ENCODE peak calls at places on chromosomes 6 and 20, in six cellular contexts. S is endothelial cell of umbilical vein, B is WTC11, I is H1, T is A549, D is HepG2. P is an unnamed sample.

GRCh38 chr6:39016831-39017230 is 31.8 kb upstream of the GLP1R start:
- DNase-seq in S (no peak), B (no peak), I (no peak), T (no peak), D (no peak), P (no peak)

GRCh38 chr6:26309731-26310142 is 55.3 kb upstream of the BTN3A2 start:
- DNase-seq in S (no peak), B (no peak), I (no peak), T (no peak), D (peak; percentile 76), P (peak; percentile 41)

GRCh38 chr6:25359891-25360290 is 80.7 kb downstream of the CARMIL1 start:
- DNase-seq in S (no peak), B (no peak), I (no peak), T (no peak), D (no peak), P (no peak)

GRCh38 chr6:22722913-22723312 is 153.5 kb downstream of the HDGFL1 start:
- DNase-seq in S (no peak), B (no peak), I (no peak), T (no peak), D (no peak), P (no peak)

GRCh38 chr6:38806833-38807232 is 91.7 kb downstream of the DNAH8 start:
- DNase-seq in S (no peak), B (no peak), I (no peak), T (no peak), D (no peak), P (no peak)

GRCh38 chr20:63290677-63291472 is 2.1 kb upstream of the COL20A1 start:
- DNase-seq in S (peak; percentile 32), B (peak; percentile 86), I (peak; percentile 33), T (peak; percentile 75), D (peak; percentile 41), P (peak; percentile 84)

GRCh38 chr6:104326173-104327001 is 533.3 kb downstream of the HACE1 start:
- DNase-seq in S (no peak), B (no peak), I (no peak), T (no peak), D (no peak), P (no peak)

GRCh38 chr20:5156670-5157448 is 30.1 kb downstream of the CDS2 start:
- DNase-seq in S (peak; percentile 45), B (no peak), I (no peak), T (no peak), D (peak; percentile 70), P (no peak)

GRCh38 chr6:84350397-84350796 is 123.0 kb upstream of the CEP162 start:
- DNase-seq in S (no peak), B (no peak), I (no peak), T (no peak), D (peak; percentile 5), P (no peak)

GRCh38 chr6:30391240-30391639 is 46.3 kb downstream of the RPP21 start:
- DNase-seq in S (no peak), B (no peak), I (no peak), T (no peak), D (no peak), P (no peak)

DNA sequence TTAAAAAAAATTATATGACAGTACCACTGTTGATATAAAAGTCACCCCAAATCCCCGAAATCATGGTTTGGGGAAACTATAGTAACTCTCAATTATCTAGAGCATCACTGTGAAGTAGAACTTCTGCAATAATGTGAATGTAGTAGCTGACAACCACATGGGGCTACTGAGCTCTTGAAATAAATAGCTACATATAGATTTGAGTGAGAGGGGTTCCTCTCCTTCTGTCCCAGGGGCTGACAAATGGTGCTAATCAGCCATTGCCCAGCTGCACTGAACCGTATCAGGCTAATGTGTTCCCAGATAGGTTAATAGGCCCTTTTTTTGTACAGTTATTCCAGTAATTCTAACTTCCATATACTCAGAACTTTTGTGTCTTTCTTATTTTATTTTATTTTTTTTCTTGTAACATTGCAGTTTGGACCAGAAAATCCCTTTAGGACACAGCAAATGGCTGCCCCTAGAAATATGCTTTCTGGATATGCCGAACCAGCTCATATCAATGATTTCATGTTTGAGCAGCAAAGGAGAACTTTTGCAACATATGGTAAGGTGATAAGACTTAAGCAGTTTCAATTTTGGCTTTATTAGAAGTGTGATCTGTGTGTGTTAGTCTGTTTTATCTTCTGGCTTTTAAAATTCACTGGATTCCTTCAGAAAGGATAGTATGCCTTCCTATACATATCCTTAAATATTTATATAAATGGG is 21.1 kb downstream of the CDC40 start:
- DNase-seq in S (no peak), B (no peak), I (no peak), T (no peak), D (no peak), P (no peak)
- TF ChIP-seq JUN in S (no peak), B (no peak), I (no peak), T (no peak), D (no peak), P (no peak)

DNA sequence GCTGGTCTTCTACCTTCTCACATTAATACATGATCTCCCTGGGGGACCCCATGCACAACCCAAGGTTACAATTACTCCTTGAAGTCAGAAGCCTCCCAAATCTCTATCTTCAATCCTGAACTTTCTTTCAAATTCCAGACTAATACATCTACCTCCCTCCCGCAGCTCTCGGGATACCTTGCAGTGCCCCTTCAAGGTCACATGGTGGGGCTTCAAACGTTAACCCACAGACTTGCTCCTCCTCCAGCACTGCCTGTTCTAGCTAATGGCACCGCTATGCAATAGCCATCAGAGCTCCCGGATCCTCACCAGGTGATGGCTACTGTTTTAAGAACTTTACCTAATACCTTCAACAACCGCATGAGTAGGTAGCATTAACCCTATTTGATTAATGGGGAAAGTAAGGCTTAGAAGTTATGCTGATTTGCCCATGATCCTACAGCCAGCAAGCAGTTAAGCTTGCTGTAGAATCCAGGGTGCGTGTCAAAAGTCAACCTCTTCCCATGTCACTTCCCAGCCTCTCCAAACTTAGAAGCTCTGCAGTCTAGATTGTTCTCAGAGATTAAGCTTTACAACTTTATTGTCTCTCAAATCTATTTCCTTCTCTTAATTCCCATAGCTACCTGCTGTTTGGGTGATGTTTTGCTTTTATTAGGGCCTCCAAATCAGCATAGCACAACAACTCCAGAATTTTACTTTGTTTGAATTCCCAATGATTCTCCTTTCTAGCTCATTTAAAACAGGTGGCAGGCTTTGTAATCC is 44.7 kb downstream of the PLAGL1 start:
- DNase-seq in S (no peak), B (no peak), I (no peak), T (no peak), D (no peak), P (no peak)
- TF ChIP-seq JUN in S (no peak), B (no peak), I (no peak), T (no peak), D (no peak), P (no peak)

DNA sequence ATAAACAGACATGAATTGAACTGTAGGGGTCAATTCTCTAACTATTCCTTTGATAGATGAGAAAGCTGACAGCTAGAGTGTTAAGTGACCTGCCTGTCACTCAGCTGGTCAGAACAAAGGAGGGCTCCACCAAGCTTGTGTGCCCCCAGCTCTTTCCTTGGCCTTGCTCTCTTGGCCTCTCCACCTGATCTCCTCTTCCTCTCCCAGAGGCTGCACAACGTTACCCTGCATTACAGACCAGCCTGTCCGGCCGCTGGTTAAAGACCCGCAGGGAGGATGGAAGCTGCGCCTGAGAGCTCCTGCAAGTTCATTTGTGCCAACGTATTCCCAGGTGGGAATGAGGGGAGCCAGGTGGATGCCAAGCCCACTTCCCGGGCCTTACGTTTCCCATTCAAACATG is 22.5 kb downstream of the AGPAT4 start:
- DNase-seq in S (no peak), B (no peak), I (no peak), T (no peak), D (no peak), P (no peak)
- TF ChIP-seq JUN in S (no peak), B (no peak), I (no peak), T (no peak), D (no peak), P (no peak)

GRCh38 chr6:133243723-133244122 is 2.6 kb downstream of the EYA4 start:
- DNase-seq in S (no peak), B (no peak), I (no peak), T (no peak), D (no peak), P (no peak)

GRCh38 chr6:133242761-133243590 is 1.8 kb downstream of the EYA4 start:
- DNase-seq in S (peak; percentile 7), B (peak; percentile 29), I (no peak), T (no peak), D (no peak), P (no peak)

GRCh38 chr6:133247581-133247980 is 6.4 kb downstream of the EYA4 start:
- DNase-seq in S (no peak), B (no peak), I (no peak), T (no peak), D (no peak), P (no peak)

GRCh38 chr6:133244502-133244901 is 3.3 kb downstream of the EYA4 start:
- DNase-seq in S (no peak), B (no peak), I (no peak), T (no peak), D (no peak), P (no peak)

DNA sequence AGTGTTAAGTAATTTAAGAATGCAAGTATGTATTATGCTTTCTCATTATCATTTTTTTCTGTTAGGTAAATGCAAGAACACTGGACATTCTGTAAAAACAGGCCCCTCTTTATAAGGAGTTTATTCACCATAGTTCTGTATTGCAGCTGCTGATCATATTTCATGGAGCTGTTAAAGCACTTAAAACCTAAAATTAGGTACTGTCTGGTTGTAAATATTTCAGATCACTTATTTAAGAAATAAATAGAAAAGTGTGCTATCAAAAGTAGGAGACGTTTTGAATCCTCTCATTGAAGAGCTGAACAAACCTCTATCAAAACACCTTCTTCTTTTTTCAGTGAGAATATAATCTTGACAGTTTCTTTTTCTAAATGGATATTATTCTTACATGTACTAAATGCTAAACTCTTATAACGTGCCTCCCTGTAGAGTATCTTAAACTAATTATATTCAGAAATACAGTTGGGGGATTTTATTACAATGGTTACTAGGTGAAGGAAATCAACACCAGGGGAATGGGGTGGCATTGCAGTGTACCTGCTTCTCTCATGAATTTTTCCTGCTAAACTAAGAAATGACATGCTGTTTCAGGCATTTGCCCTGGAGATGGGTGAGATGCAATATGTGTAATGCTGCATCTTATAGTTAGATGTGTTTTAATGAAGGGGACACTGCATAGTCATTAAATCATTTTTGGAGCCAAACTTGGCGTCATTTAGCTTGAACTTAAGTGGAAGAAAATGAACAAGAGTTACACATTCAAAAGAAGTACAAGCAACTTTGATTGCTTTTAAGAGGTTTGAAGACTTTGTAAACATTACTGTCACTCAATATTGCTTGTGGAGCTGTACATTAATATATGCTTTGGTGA is 4.1 kb downstream of the EYA4 start:
- DNase-seq in S (no peak), B (no peak), I (no peak), T (no peak), D (no peak), P (no peak)
- TF ChIP-seq JUN in S (no peak), B (no peak), I (no peak), T (no peak), D (no peak), P (no peak)

GRCh38 chr6:169956580-169956979 is 205.2 kb downstream of the ERMARD start:
- DNase-seq in S (no peak), B (no peak), I (no peak), T (no peak), D (no peak), P (no peak)
- TF ChIP-seq JUN in S (no peak), B (no peak), I (no peak), T (no peak), D (no peak), P (no peak)

P was measured in K562.